ENCODE peak calls at places on chromosomes 6 and 20, in nine cellular contexts. Y is activated B cell treated with CpG ODN at 0.5 μM for 24 hours, O is cardiac muscle cell, F is body of pancreas, H is Calu3, P is nephron progenitor cell, N is fibroblast of mammary gland, T is AG04450, A is sigmoid colon. K is an unnamed sample.

GRCh38 chr6:46882622-46883021 is 39.1 kb downstream of the ADGRF5 start:
- DNase-seq in Y (no peak), O (no peak), F (no peak), H (no peak), P (no peak), N (no peak), T (no peak), A (no peak), K (no peak)

GRCh38 chr6:28004350-28005123 is 47.5 kb downstream of the OR2B6 start:
- DNase-seq in Y (no peak), O (no peak), F (no peak), H (no peak), P (no peak), N (no peak), T (no peak), A (no peak), K (no peak)

GRCh38 chr6:84825461-84825860 is 61.1 kb upstream of the TBX18 start:
- DNase-seq in Y (no peak), O (peak; percentile 78), F (no peak), H (no peak), P (no peak), N (peak; percentile 89), T (no peak), A (no peak), K (no peak)

GRCh38 chr20:7274870-7275269 is 507.4 kb downstream of the BMP2 start:
- DNase-seq in Y (no peak), O (no peak), F (no peak), H (no peak), P (no peak), N (no peak), T (no peak), A (no peak), K (no peak)

GRCh38 chr6:8269094-8269493 is 166.3 kb downstream of the SLC35B3 start:
- DNase-seq in Y (no peak), O (no peak), F (no peak), H (no peak), P (no peak), N (no peak), T (no peak), A (no peak), K (no peak)

GRCh38 chr20:834151-834747 is 734 bp downstream of the FAM110A start:
- DNase-seq in Y (no peak), O (no peak), F (no peak), H (no peak), P (no peak), N (no peak), T (no peak), A (no peak), K (no peak)

GRCh38 chr20:36273414-36274247 is 32.5 kb upstream of the DLGAP4 start:
- DNase-seq in Y (no peak), O (peak; percentile 28), F (peak; percentile 12), H (peak; percentile 46), P (no peak), N (peak; percentile 43), T (no peak), A (peak; percentile 34), K (no peak)

GRCh38 chr20:34604980-34605788 is 46.7 kb downstream of the MAP1LC3A start:
- DNase-seq in Y (no peak), O (peak; percentile 28), F (no peak), H (no peak), P (no peak), N (peak; percentile 88), T (peak; percentile 50), A (no peak), K (no peak)

GRCh38 chr6:42889815-42890214 is 10.4 kb downstream of the RPL7L1 start:
- DNase-seq in Y (no peak), O (peak; percentile 33), F (no peak), H (no peak), P (no peak), N (peak; percentile 12), T (no peak), A (no peak), K (no peak)

GRCh38 chr20:50528129-50528528 is 17.9 kb downstream of the PTPN1 start:
- DNase-seq in Y (no peak), O (no peak), F (no peak), H (no peak), P (no peak), N (no peak), T (no peak), A (no peak), K (no peak)

GRCh38 chr6:131924881-131925474 is 26.2 kb downstream of the CCN2 start:
- DNase-seq in Y (no peak), O (peak; percentile 69), F (no peak), H (no peak), P (no peak), N (peak; percentile 67), T (peak; percentile 24), A (no peak), K (no peak)
- TF ChIP-seq CTCF in Y (no peak), O (peak; percentile 53), F (peak; percentile 34), H (peak; percentile 36), P (peak; percentile 40), N (peak; percentile 54), T (peak; percentile 65), A (peak; percentile 30), K (peak; percentile 27)

GRCh38 chr6:113317870-113318269 is 539.3 kb upstream of the MARCKS start:
- DNase-seq in Y (no peak), O (no peak), F (no peak), H (no peak), P (no peak), N (no peak), T (no peak), A (no peak), K (no peak)

GRCh38 chr6:113313841-113314240 is 543.3 kb upstream of the MARCKS start:
- DNase-seq in Y (no peak), O (no peak), F (no peak), H (no peak), P (no peak), N (no peak), T (no peak), A (no peak), K (no peak)

GRCh38 chr6:113315879-113316278 is 541.3 kb upstream of the MARCKS start:
- DNase-seq in Y (no peak), O (peak; percentile 83), F (no peak), H (no peak), P (no peak), N (peak; percentile 52), T (no peak), A (no peak), K (no peak)

GRCh38 chr6:113318553-113318952 is 538.6 kb upstream of the MARCKS start:
- DNase-seq in Y (no peak), O (peak; percentile 22), F (no peak), H (no peak), P (no peak), N (no peak), T (no peak), A (no peak), K (no peak)

DNA sequence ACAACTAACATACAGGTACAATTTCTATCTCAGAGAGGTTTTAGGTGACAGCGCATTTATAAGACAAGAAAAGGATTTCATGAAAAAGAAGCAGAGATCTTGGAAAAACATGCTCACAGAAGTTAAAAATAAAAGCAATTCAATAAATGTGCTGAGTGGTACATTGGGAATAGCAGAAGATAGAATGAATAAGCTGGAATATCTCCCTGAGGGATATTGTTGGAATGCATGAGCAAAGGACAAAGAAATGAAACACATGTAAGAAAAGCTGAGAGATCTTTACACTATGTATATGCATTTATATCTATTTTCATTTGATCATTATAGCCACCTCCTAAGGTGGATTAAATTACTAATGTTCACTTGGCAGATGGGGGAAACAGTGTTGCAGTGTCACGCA is 542.1 kb upstream of the MARCKS start:
- DNase-seq in Y (no peak), O (no peak), F (no peak), H (no peak), P (no peak), N (peak; percentile 35), T (no peak), A (no peak), K (no peak)
- TF ChIP-seq CTCF in Y (no peak), O (no peak), F (no peak), H (no peak), P (no peak), N (no peak), T (no peak), A (no peak), K (no peak)

GRCh38 chr20:44691424-44692423 is 23.4 kb upstream of the CCN5 start:
- DNase-seq in Y (no peak), O (peak; percentile 56), F (no peak), H (no peak), P (no peak), N (peak; percentile 79), T (no peak), A (peak; percentile 79), K (peak; percentile 96)

GRCh38 chr20:44689809-44690208 is 25.4 kb upstream of the CCN5 start:
- DNase-seq in Y (no peak), O (no peak), F (no peak), H (no peak), P (no peak), N (no peak), T (no peak), A (no peak), K (peak; percentile 72)

GRCh38 chr20:44686934-44687333 is 28.2 kb upstream of the CCN5 start:
- DNase-seq in Y (no peak), O (no peak), F (no peak), H (no peak), P (no peak), N (no peak), T (no peak), A (no peak), K (no peak)

GRCh38 chr20:44690781-44691423 is 24.3 kb upstream of the CCN5 start:
- DNase-seq in Y (no peak), O (peak; percentile 71), F (no peak), H (no peak), P (no peak), N (peak; percentile 53), T (no peak), A (no peak), K (peak; percentile 79)

GRCh38 chr20:44688053-44688625 is 27.0 kb upstream of the CCN5 start:
- DNase-seq in Y (no peak), O (no peak), F (no peak), H (no peak), P (no peak), N (no peak), T (no peak), A (no peak), K (no peak)
- TF ChIP-seq CTCF in Y (no peak), O (peak; percentile 9), F (no peak), H (peak; percentile 8), P (no peak), N (no peak), T (peak; percentile 22), A (no peak), K (no peak)

DNA sequence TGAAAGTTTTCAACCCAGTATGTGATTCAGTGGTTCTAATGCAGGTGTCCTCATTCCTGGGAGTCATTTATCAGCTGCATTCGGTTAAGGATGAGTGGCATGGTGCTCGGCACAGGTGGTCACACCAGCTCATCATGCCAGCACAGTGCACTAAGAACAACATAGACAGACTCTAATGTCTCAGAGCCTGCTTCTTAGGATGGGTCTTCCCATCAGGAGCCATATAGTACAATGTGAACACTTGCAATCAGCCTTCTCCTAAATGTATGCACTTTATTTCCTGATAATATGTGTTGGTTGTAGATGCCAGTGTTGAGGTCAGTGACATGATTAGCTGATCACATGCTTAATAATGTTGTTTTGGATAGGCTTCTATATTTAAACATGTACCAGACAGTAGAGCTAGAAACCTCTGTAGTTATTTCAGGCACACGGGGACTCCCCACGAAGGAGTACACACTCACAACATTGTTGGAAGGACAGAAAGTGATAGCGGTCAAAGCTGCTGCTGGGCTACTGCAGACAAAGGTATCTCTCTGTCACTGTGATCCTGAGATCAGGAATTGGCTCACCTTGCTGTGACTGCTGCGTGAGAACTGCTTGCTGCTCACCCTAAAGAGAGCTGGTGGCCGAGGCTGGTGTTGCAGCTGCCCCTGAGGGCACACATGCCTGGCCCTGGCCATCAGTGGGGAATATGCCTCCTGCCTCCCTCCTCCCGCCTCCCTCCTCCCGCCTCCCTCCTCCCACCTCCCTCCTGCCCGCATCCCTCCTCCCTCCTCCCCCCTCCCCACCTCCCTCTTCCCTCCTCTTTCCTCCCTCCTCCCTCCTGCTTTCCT is 195.4 kb downstream of the SMOC2 start:
- DNase-seq in Y (no peak), O (no peak), F (no peak), H (peak; percentile 25), P (no peak), N (no peak), T (no peak), A (no peak), K (no peak)
- TF ChIP-seq CTCF in Y (no peak), O (no peak), F (no peak), H (no peak), P (no peak), N (no peak), T (no peak), A (no peak), K (no peak)